ENCODE peak calls at places on chromosomes 2 and 18, in six cellular contexts. U is CD8-positive, alpha-beta T cell; J is IMR-90; G is colonic mucosa; B is upper lobe of left lung; R is HCT116. A is an unnamed sample.

GRCh38 chr2:71347517-71347916 is 15.9 kb downstream of the ZNF638 start:
- DNase-seq in U (no peak), J (peak; percentile 23), G (no peak), B (no peak), R (no peak), A (no peak)

GRCh38 chr2:120629241-120629895 is 106.3 kb upstream of the GLI2 start:
- DNase-seq in U (no peak), J (no peak), G (no peak), B (no peak), R (no peak), A (no peak)

GRCh38 chr2:199136681-199137080 is 321.1 kb downstream of the SATB2 start:
- DNase-seq in U (no peak), J (peak; percentile 87), G (peak; percentile 27), B (no peak), R (no peak), A (no peak)

GRCh38 chr2:120920438-120920814 is 184.8 kb downstream of the GLI2 start:
- DNase-seq in U (no peak), J (no peak), G (no peak), B (no peak), R (no peak), A (no peak)

GRCh38 chr2:134202361-134202760 is 51.5 kb upstream of the MGAT5 start:
- DNase-seq in U (no peak), J (no peak), G (no peak), B (no peak), R (no peak), A (no peak)

GRCh38 chr2:63048367-63049171 is 2.1 kb upstream of the OTX1 start:
- DNase-seq in U (no peak), J (no peak), G (peak; percentile 25), B (peak; percentile 82), R (no peak), A (no peak)

GRCh38 chr2:131092409-131093065 is 723 bp downstream of the FAM168B start:
- DNase-seq in U (no peak), J (no peak), G (peak; percentile 60), B (no peak), R (no peak), A (no peak)

GRCh38 chr2:180077295-180077906 is 70.3 kb upstream of the CWC22 start:
- DNase-seq in U (no peak), J (peak; percentile 22), G (no peak), B (no peak), R (peak; percentile 15), A (no peak)

GRCh38 chr2:423479-423878 is 135.6 kb upstream of the ALKAL2 start:
- DNase-seq in U (no peak), J (no peak), G (no peak), B (no peak), R (no peak), A (no peak)

GRCh38 chr18:53698907-53699306 is 525.6 kb downstream of the MBD2 start:
- DNase-seq in U (no peak), J (no peak), G (peak; percentile 46), B (no peak), R (no peak), A (no peak)

GRCh38 chr2:9573013-9573708 is 17.5 kb upstream of the ADAM17 start:
- DNase-seq in U (no peak), J (peak; percentile 65), G (no peak), B (no peak), R (no peak), A (no peak)

GRCh38 chr2:111927723-111928122 is 29.3 kb downstream of the MERTK start:
- DNase-seq in U (no peak), J (no peak), G (no peak), B (no peak), R (no peak), A (no peak)

GRCh38 chr18:59706499-59706898 is 9.3 kb upstream of the CCBE1 start:
- DNase-seq in U (no peak), J (no peak), G (no peak), B (no peak), R (no peak), A (no peak)

GRCh38 chr2:222358876-222359275 is 60.1 kb upstream of the PAX3 start:
- DNase-seq in U (no peak), J (no peak), G (no peak), B (no peak), R (no peak), A (no peak)

GRCh38 chr18:76209597-76209996 is 285.4 kb downstream of the ZNF516 start:
- DNase-seq in U (no peak), J (peak; percentile 67), G (no peak), B (no peak), R (no peak), A (no peak)

GRCh38 chr2:48471048-48471474 is 58.9 kb upstream of the STON1 start:
- DNase-seq in U (no peak), J (peak; percentile 78), G (no peak), B (no peak), R (peak; percentile 45), A (peak; percentile 36)

GRCh38 chr18:56900195-56901094 is 246.4 kb upstream of the BOD1L2 start:
- DNase-seq in U (no peak), J (no peak), G (no peak), B (no peak), R (no peak), A (no peak)

GRCh38 chr2:64405476-64406406 is 48.2 kb upstream of the LGALSL start:
- DNase-seq in U (no peak), J (peak; percentile 56), G (peak; percentile 41), B (no peak), R (no peak), A (no peak)

GRCh38 chr18:76459687-76460350 is 35.2 kb downstream of the ZNF516 start:
- DNase-seq in U (no peak), J (peak; percentile 100), G (no peak), B (no peak), R (peak; percentile 15), A (peak; percentile 69)

GRCh38 chr2:176388886-176389285 is 119.6 kb downstream of the MTX2 start:
- DNase-seq in U (no peak), J (no peak), G (no peak), B (no peak), R (no peak), A (no peak)

GRCh38 chr2:195162194-195162593 is 494.8 kb upstream of the SLC39A10 start:
- DNase-seq in U (no peak), J (no peak), G (no peak), B (no peak), R (no peak), A (no peak)
- H3K4me1 ChIP-seq in U (no peaks in the 10 kb centered on the region), J (no peaks in the 10 kb centered on the region), G (no peaks in the 10 kb centered on the region), B (no peaks in the 10 kb centered on the region), R (no peaks in the 10 kb centered on the region), A (no peaks in the 10 kb centered on the region)

DNA sequence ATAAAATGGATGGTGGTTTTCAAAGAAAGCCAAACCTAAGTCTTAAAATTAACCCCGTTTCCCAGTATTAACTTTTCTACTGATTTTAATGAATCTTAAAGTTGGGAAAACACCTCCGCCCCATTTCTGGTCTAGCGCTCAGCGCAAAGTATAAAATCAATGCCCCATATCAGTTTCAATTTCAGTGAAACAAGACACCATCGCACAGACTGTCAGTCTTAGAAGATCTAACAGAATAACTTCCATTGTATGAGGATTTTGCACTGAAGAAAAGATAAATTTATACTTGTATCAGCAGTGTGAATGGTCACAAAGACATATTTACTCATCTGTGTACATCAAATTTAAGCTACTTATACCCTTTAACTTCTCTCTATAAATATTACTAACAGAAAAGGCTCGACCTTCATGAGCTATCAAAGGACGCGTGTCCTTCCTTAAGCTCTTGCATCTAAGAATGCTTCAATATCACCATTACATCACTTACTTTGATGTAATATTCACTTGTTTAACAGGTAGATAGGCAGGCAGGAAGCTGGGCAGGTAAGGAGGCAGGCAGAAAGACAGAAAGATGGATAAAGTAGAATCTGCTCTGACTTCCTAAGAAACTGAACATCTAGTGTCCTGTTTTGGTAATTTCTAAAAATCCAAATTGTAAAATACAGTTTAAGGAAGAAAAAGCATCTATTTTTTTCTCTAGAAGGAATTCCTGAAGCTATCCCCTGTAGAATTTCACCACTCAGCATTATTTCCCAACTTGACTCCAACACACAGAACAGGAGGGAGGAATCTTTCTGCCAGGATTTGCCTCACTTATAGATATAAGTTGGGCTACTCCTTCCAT is 183.0 kb downstream of the TCF4 start:
- DNase-seq in U (no peak), J (no peak), G (no peak), B (no peak), R (no peak), A (no peak)
- H3K36me3 ChIP-seq in U (no peaks in the 10 kb centered on the region), J (no peaks in the 10 kb centered on the region), G (no peaks in the 10 kb centered on the region), B (no peaks in the 10 kb centered on the region), R (no peaks in the 10 kb centered on the region), A (no peaks in the 10 kb centered on the region)

DNA sequence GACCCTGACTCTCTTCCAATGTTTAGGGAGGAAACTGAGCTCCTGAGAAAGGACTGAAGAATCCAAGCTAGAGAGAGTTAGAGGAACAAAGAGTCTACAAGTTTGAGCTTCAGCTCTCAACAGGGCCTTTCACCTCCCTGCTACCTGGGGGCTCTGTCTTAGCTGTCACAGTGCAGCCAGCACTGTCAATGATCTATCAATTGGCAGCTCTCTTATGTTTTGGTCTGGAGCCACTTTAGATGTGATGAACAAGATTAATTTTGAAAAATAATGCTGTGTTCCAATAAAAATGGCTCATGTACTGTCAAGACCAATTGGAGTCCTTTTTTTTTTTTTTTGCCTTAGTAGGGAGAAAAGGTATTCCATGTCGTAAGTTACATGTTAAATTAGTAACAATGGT is 215.8 kb upstream of the TRIB2 start:
- DNase-seq in U (no peak), J (no peak), G (no peak), B (no peak), R (no peak), A (no peak)
- H3K4me1 ChIP-seq in U (peaks cover 94% of the 10 kb centered on the region), J (peaks cover 6% of the 10 kb centered on the region), G (no peaks in the 10 kb centered on the region), B (peaks cover 15% of the 10 kb centered on the region), R (no peaks in the 10 kb centered on the region), A (no peaks in the 10 kb centered on the region)

DNA sequence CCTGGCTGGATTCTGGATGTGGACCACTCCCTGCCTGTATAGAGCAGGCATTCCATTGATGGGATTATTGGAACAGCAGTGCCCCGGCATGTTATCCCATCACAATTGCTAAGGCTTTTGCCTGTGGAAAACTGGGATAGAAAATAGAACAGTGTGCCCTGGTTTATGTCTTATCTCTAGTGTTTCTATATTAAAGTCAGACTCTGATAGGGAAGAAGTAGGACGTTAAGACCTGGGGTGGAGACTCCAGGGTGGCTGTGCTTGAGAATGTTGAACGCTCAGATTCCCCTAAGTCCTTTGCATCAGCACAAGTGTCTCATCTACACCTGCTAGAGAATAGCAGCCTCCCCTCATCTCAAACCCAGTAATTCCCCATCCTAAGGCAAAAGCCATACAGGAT is 10.8 kb upstream of the NETO1 start:
- DNase-seq in U (no peak), J (no peak), G (no peak), B (no peak), R (no peak), A (no peak)
- H3K36me3 ChIP-seq in U (no peaks in the 10 kb centered on the region), J (no peaks in the 10 kb centered on the region), G (no peaks in the 10 kb centered on the region), B (no peaks in the 10 kb centered on the region), R (no peaks in the 10 kb centered on the region), A (no peaks in the 10 kb centered on the region)